ENCODE peak calls at places on chromosomes 3 and 15, in nine cellular contexts. K, D, W, E, M, P, Q, O and Z are unnamed samples.

GRCh38 chr3:106006001-106006400 is 137.2 kb upstream of the CBLB start:
- DNase-seq in K (no peak), E (peak; percentile 96), D (no peak), P (no peak), M (no peak), O (no peak), Q (peak; percentile 97), W (peak; percentile 76), Z (no peak)

GRCh38 chr3:196611761-196612483 is 27.6 kb upstream of the NRROS start:
- DNase-seq in E (no peak), D (no peak), O (no peak), M (no peak), Q (no peak), K (no peak), W (no peak), P (no peak), Z (no peak)

GRCh38 chr3:37223084-37223975 is 48.9 kb upstream of the LRRFIP2 start:
- DNase-seq in O (peak; percentile 42), W (no peak), Q (no peak), E (no peak), P (no peak), K (no peak), D (no peak), M (no peak), Z (no peak)

GRCh38 chr3:69092030-69092513 is 7.3 kb downstream of the ARL6IP5 start:
- DNase-seq in K (no peak), D (no peak), P (no peak), E (no peak), Q (no peak), O (no peak), M (no peak), W (no peak), Z (no peak)

GRCh38 chr3:124298951-124299350 is 307.0 kb upstream of the ROPN1 start:
- DNase-seq in M (no peak), O (no peak), K (peak; percentile 72), E (no peak), W (no peak), D (no peak), Q (no peak), P (no peak), Z (peak; percentile 13)

GRCh38 chr3:160040181-160040580 is 51.5 kb downstream of the IL12A start:
- DNase-seq in M (no peak), E (no peak), K (no peak), O (no peak), D (no peak), W (no peak), P (no peak), Q (peak; percentile 50), Z (no peak)

GRCh38 chr3:72907851-72908620 is 20.2 kb downstream of the GXYLT2 start:
- DNase-seq in W (peak; percentile 94), K (no peak), P (no peak), O (no peak), D (no peak), Q (peak; percentile 96), E (peak; percentile 66), M (no peak), Z (no peak)

GRCh38 chr3:63674586-63674985 is 22.1 kb downstream of the SNTN start:
- DNase-seq in E (no peak), W (no peak), Q (no peak), M (no peak), K (no peak), P (no peak), D (no peak), O (no peak), Z (no peak)

GRCh38 chr15:98501192-98501591 is 147.1 kb upstream of the IGF1R start:
- DNase-seq in E (no peak), D (no peak), W (no peak), M (no peak), P (no peak), K (no peak), Q (no peak), O (no peak), Z (no peak)

GRCh38 chr3:169241928-169242751 is 421.4 kb downstream of the MECOM start:
- DNase-seq in W (no peak), O (no peak), K (peak; percentile 50), D (peak; percentile 36), P (no peak), E (peak; percentile 63), Q (peak; percentile 86), M (peak; percentile 30), Z (no peak)

GRCh38 chr3:60755094-60755493 is 496.2 kb downstream of the FHIT start:
- DNase-seq in O (peak; percentile 52), M (peak; percentile 4), Q (no peak), P (no peak), W (no peak), E (peak; percentile 8), K (peak; percentile 59), D (peak; percentile 43), Z (no peak)

GRCh38 chr3:60756636-60757035 is 494.6 kb downstream of the FHIT start:
- DNase-seq in P (no peak), M (no peak), D (no peak), E (no peak), O (no peak), K (no peak), W (no peak), Q (peak; percentile 53), Z (no peak)

GRCh38 chr3:60754617-60755016 is 496.6 kb downstream of the FHIT start:
- DNase-seq in P (no peak), E (no peak), Q (peak; percentile 52), D (no peak), K (no peak), W (no peak), M (no peak), O (no peak), Z (no peak)

GRCh38 chr3:60757724-60758123 is 493.5 kb downstream of the FHIT start:
- DNase-seq in M (no peak), P (no peak), K (no peak), W (no peak), D (no peak), E (no peak), Q (no peak), O (no peak), Z (no peak)

GRCh38 chr3:60756231-60756630 is 495.0 kb downstream of the FHIT start:
- DNase-seq in K (no peak), P (no peak), Q (peak; percentile 47), M (no peak), E (peak; percentile 21), O (no peak), D (no peak), W (no peak), Z (no peak)
- TF ChIP-seq CTCF in K (no peak), P (no peak), Q (no peak), M (no peak), E (no peak), O (no peak), D (no peak), W (no peak), Z (no peak)

DNA sequence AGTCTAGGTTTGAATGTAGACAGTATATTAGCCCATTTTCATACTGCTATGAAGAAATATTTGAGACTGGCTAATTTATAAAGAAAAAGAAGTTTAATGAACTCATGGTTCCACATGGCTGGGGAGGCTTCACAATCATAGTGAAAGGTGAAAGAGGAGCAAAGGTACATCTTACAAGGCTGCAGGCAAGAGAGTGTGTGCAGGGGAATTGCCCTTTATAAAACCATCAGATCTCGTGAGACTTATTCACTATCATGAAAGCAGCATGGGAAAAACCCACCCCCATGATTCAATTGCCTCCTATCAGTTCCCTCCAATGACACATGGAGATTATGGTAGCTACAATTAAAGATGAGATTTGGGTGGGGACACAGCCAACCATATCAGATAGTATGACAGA is 440.1 kb upstream of the ARHGEF26 start:
- DNase-seq in O (no peak), W (no peak), P (no peak), Q (no peak), M (no peak), K (no peak), E (no peak), D (no peak), Z (no peak)
- TF ChIP-seq CTCF in O (no peak), W (no peak), P (no peak), Q (no peak), M (no peak), K (no peak), E (no peak), D (no peak), Z (no peak)

DNA sequence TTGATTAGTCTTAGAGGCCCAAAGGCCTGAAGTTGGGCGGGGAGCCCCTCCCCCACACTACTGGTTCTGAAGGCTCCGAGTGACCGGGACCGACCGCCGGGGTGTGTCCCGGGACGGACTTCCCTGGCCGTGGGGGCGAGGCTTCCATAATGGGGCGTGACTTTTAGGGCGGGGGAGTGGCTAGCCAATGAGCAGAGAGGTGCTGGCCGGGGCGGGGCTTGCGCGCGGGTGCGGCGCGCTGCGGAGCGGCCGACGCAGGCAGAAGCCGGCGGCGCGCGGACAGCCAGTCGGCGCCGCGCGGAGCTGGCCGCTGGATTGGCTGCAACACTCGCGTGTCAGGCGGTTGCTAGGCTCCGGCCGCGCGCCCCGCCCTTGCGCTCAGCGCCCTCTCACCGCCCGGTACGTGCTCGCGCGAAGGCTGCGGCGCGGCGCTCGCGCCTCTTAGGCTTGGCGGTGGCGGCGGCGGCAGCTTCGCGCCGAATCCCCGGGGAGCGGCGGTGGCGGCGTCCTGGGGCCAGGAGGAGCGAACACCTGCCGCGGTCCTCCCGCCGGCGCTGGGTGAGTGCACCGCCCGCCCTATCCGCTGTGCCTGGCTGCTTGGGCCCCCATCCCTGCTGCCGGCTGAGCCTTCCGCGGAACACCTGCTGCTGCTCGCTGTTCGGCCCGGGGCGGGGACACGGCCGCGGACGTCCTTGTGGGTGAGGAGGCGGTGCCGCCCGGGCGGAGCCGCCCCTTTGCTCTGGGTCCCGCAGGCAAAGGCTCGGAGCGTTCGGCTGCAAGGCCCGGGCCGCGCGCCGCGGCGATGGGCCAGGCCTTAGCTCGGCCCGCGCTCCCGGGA is at the start of gene DAG1:
- DNase-seq in D (peak; percentile 96), O (peak; percentile 99), M (peak; percentile 91), K (peak; percentile 93), Q (peak; percentile 89), W (peak; percentile 89), P (peak; percentile 99), E (peak; percentile 87), Z (peak; percentile 99)
- TF ChIP-seq CTCF in D (no peak), O (no peak), M (no peak), K (no peak), Q (no peak), W (no peak), P (no peak), E (no peak), Z (no peak)

GRCh38 chr3:14170569-14171159 is 7.7 kb downstream of the XPC start:
- DNase-seq in M (no peak), Q (peak; percentile 81), E (peak; percentile 68), P (no peak), O (no peak), W (peak; percentile 44), K (no peak), D (no peak), Z (no peak)

GRCh38 chr3:14162178-14162577 is 16.2 kb downstream of the XPC start:
- DNase-seq in K (no peak), E (no peak), W (no peak), P (no peak), D (no peak), M (no peak), O (no peak), Q (no peak), Z (no peak)

GRCh38 chr3:14169871-14170270 is 8.5 kb downstream of the XPC start:
- DNase-seq in W (no peak), K (no peak), E (peak; percentile 38), Q (no peak), O (no peak), M (no peak), P (no peak), D (no peak), Z (no peak)

GRCh38 chr3:14172480-14172879 is 5.9 kb downstream of the XPC start:
- DNase-seq in W (no peak), K (no peak), Q (no peak), E (no peak), D (no peak), M (no peak), P (no peak), O (no peak), Z (no peak)

GRCh38 chr3:14166877-14167605 is 11.4 kb downstream of the XPC start:
- DNase-seq in Q (no peak), K (no peak), W (no peak), O (no peak), M (no peak), P (no peak), D (no peak), E (peak; percentile 66), Z (no peak)
- TF ChIP-seq CTCF in Q (no peak), K (no peak), W (no peak), O (no peak), M (no peak), P (no peak), D (no peak), E (no peak), Z (no peak)